ENCODE peak calls at places on chromosomes 7 and 10, in four cellular contexts. One of them, this sample, is unnamed.

GRCh38 chr10:71980181-71981023 is 16.2 kb downstream of the CHST3 start:
- DNase-seq in GM12878: no peak
- DNase-seq in K562: peak; percentile 76
- DNase-seq in suprapubic skin: no peak
- DNase-seq in this sample: no peak

GRCh38 chr10:131641231-131641630 is 259.6 kb upstream of the PPP2R2D start:
- DNase-seq in K562: no peak
- DNase-seq in suprapubic skin: no peak
- DNase-seq in GM12878: peak; percentile 72
- DNase-seq in this sample: no peak

GRCh38 chr10:3481000-3481335 is 304.0 kb downstream of the KLF6 start:
- DNase-seq in K562: no peak
- DNase-seq in suprapubic skin: no peak
- DNase-seq in GM12878: no peak
- DNase-seq in this sample: no peak

GRCh38 chr10:61998937-61999336 is 97.4 kb downstream of the ARID5B start:
- DNase-seq in GM12878: no peak
- DNase-seq in K562: no peak
- DNase-seq in suprapubic skin: no peak
- DNase-seq in this sample: no peak

GRCh38 chr10:4693967-4694366 is 132.0 kb upstream of the AKR1E2 start:
- DNase-seq in K562: no peak
- DNase-seq in GM12878: no peak
- DNase-seq in suprapubic skin: no peak
- DNase-seq in this sample: no peak

GRCh38 chr7:155338632-155339320 is 41.1 kb downstream of the INSIG1 start:
- DNase-seq in GM12878: no peak
- DNase-seq in suprapubic skin: no peak
- DNase-seq in K562: no peak
- DNase-seq in this sample: no peak

GRCh38 chr7:110388451-110388850 is 702.5 kb upstream of the LRRN3 start:
- DNase-seq in GM12878: no peak
- DNase-seq in K562: no peak
- DNase-seq in suprapubic skin: no peak
- DNase-seq in this sample: no peak

GRCh38 chr10:69145864-69146263 is 21.9 kb downstream of the VPS26A start:
- DNase-seq in K562: no peak
- DNase-seq in suprapubic skin: no peak
- DNase-seq in GM12878: no peak
- DNase-seq in this sample: no peak

GRCh38 chr10:81135851-81136250 is 598.1 kb downstream of the SH2D4B start:
- DNase-seq in GM12878: peak; percentile 46
- DNase-seq in K562: no peak
- DNase-seq in suprapubic skin: no peak
- DNase-seq in this sample: no peak

GRCh38 chr10:71326464-71326881 is 7.4 kb downstream of the SLC29A3 start:
- DNase-seq in GM12878: no peak
- DNase-seq in K562: no peak
- DNase-seq in suprapubic skin: no peak
- DNase-seq in this sample: peak; percentile 39

GRCh38 chr7:108455524-108455832 is 758 bp downstream of the NRCAM start:
- DNase-seq in GM12878: no peak
- DNase-seq in K562: no peak
- DNase-seq in suprapubic skin: no peak
- DNase-seq in this sample: no peak

GRCh38 chr7:29343379-29343778 is 148.8 kb downstream of the CHN2 start:
- DNase-seq in suprapubic skin: no peak
- DNase-seq in K562: no peak
- DNase-seq in GM12878: no peak
- DNase-seq in this sample: no peak

GRCh38 chr7:20466425-20467125 is 135.9 kb downstream of the ITGB8 start:
- DNase-seq in K562: no peak
- DNase-seq in GM12878: no peak
- DNase-seq in suprapubic skin: no peak
- DNase-seq in this sample: no peak

GRCh38 chr7:76133839-76134238 is 67.9 kb upstream of the SRRM3 start:
- DNase-seq in suprapubic skin: no peak
- DNase-seq in K562: no peak
- DNase-seq in GM12878: no peak
- DNase-seq in this sample: no peak

GRCh38 chr7:13641699-13642098 is 347.8 kb downstream of the ETV1 start:
- DNase-seq in suprapubic skin: no peak
- DNase-seq in K562: no peak
- DNase-seq in GM12878: no peak
- DNase-seq in this sample: no peak

GRCh38 chr10:65548046-65548445 is 1377.8 kb upstream of the LRRTM3 start:
- DNase-seq in GM12878: no peak
- DNase-seq in K562: no peak
- DNase-seq in suprapubic skin: no peak
- DNase-seq in this sample: no peak

GRCh38 chr10:28058746-28059145 is 59.9 kb upstream of the ODAD2 start:
- DNase-seq in suprapubic skin: no peak
- DNase-seq in K562: no peak
- DNase-seq in GM12878: no peak
- DNase-seq in this sample: no peak

GRCh38 chr7:26188291-26188999 is 12.1 kb downstream of the HNRNPA2B1 start:
- DNase-seq in K562: no peak
- DNase-seq in GM12878: no peak
- DNase-seq in suprapubic skin: no peak
- DNase-seq in this sample: no peak

GRCh38 chr10:104895541-104895940 is 254.5 kb downstream of the SORCS3 start:
- DNase-seq in K562: no peak
- DNase-seq in GM12878: no peak
- DNase-seq in suprapubic skin: no peak
- DNase-seq in this sample: no peak

GRCh38 chr7:47180268-47180826 is 401.6 kb downstream of the TNS3 start:
- DNase-seq in K562: peak; percentile 70
- DNase-seq in GM12878: no peak
- DNase-seq in suprapubic skin: no peak
- DNase-seq in this sample: peak; percentile 51

GRCh38 chr7:39952378-39952777 is 2.3 kb downstream of the CDK13 start:
- DNase-seq in GM12878: no peak
- DNase-seq in K562: no peak
- DNase-seq in suprapubic skin: no peak
- DNase-seq in this sample: no peak

GRCh38 chr10:69869291-69869841 is 67.7 kb downstream of the COL13A1 start:
- DNase-seq in K562: no peak
- DNase-seq in GM12878: no peak
- DNase-seq in suprapubic skin: no peak
- DNase-seq in this sample: peak; percentile 79

GRCh38 chr10:60336901-60337630 is 52.6 kb downstream of the ANK3 start:
- DNase-seq in K562: no peak
- DNase-seq in suprapubic skin: no peak
- DNase-seq in GM12878: no peak
- DNase-seq in this sample: no peak

GRCh38 chr10:91549296-91549695 is 83.6 kb downstream of the PPP1R3C start:
- DNase-seq in GM12878: no peak
- DNase-seq in suprapubic skin: no peak
- DNase-seq in K562: no peak
- DNase-seq in this sample: no peak

GRCh38 chr10:13589316-13589715 is 2.6 kb downstream of the PRPF18 start:
- DNase-seq in GM12878: no peak
- DNase-seq in suprapubic skin: no peak
- DNase-seq in K562: no peak
- DNase-seq in this sample: no peak

GRCh38 chr7:41134242-41134872 is 568.5 kb downstream of the INHBA start:
- DNase-seq in K562: no peak
- DNase-seq in suprapubic skin: no peak
- DNase-seq in GM12878: peak; percentile 64
- DNase-seq in this sample: no peak

GRCh38 chr7:76428868-76429805 is 4.4 kb downstream of the ZP3 start:
- DNase-seq in suprapubic skin: peak; percentile 55
- DNase-seq in K562: peak; percentile 41
- DNase-seq in GM12878: no peak
- DNase-seq in this sample: no peak

GRCh38 chr10:68423522-68423921 is 16.4 kb upstream of the RUFY2 start:
- DNase-seq in K562: no peak
- DNase-seq in suprapubic skin: no peak
- DNase-seq in GM12878: no peak
- DNase-seq in this sample: no peak

GRCh38 chr7:101754432-101755159 is 62.8 kb upstream of the CUX1 start:
- DNase-seq in suprapubic skin: no peak
- DNase-seq in K562: no peak
- DNase-seq in GM12878: no peak
- DNase-seq in this sample: no peak

GRCh38 chr10:49323896-49324270 is 24.9 kb downstream of the C10orf71 start:
- DNase-seq in suprapubic skin: no peak
- DNase-seq in GM12878: no peak
- DNase-seq in K562: no peak
- DNase-seq in this sample: no peak

GRCh38 chr10:5946786-5947185 is 30.6 kb downstream of the IL15RA start:
- DNase-seq in GM12878: no peak
- DNase-seq in suprapubic skin: no peak
- DNase-seq in K562: no peak
- DNase-seq in this sample: no peak

GRCh38 chr10:5947471-5948207 is 29.7 kb downstream of the IL15RA start:
- DNase-seq in GM12878: no peak
- DNase-seq in K562: no peak
- DNase-seq in suprapubic skin: no peak
- DNase-seq in this sample: no peak

GRCh38 chr10:5944389-5945202 is 32.7 kb downstream of the IL15RA start:
- DNase-seq in suprapubic skin: peak; percentile 93
- DNase-seq in K562: no peak
- DNase-seq in GM12878: no peak
- DNase-seq in this sample: peak; percentile 78

GRCh38 chr10:5945203-5945534 is 32.2 kb downstream of the IL15RA start:
- DNase-seq in K562: no peak
- DNase-seq in GM12878: no peak
- DNase-seq in suprapubic skin: no peak
- DNase-seq in this sample: no peak

DNA sequence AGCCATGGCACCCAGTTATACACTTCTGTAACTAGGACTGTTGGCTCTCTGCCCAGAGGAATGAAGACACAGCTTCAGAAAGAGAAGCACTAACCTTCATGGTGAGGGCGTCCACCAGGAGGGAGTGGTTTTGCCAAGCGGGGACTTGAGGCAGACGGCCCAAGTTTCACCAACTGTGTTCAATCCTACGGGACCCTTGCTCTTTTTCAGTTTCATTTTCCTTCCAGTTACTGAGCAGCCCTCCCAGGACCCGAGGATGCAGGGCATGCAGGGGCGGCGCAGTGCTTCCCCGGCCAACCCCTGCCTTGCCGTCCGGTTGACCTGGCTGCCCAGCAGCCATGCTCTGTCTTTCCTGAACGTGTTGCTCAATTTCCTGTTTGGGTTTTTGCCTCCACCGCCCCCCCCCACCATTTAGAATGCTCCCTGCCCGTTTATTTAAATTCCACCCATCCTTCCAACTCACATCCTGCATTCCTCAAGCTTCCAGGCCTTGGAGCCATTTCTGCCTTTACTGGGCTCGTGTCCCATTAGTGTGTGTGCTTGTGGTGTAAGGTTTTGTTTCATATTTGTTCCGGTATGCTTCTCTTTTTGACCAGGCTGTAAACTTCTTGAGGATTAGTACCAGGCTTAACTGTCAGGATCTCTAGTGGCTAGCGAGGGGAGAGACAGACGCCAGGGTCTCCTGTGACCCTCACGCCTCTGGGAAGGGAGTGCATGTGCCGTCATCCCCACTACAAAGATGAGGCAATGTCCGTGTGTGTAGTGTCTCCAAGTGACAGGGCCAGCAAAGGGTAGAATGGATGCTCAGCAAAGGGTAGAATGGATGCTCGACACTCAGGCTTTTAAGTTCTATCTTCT is 31.6 kb downstream of the IL15RA start:
- DNase-seq in suprapubic skin: peak; percentile 83
- DNase-seq in K562: no peak
- DNase-seq in GM12878: no peak
- DNase-seq in this sample: peak; percentile 43
- TF ChIP-seq POLR2A in suprapubic skin: no peak
- TF ChIP-seq POLR2A in K562: no peak
- TF ChIP-seq POLR2A in GM12878: peak; percentile 26
- TF ChIP-seq POLR2A in this sample: peak; percentile 20

GRCh38 chr7:152513861-152514770 is 78.3 kb upstream of the KMT2C start:
- DNase-seq in suprapubic skin: no peak
- DNase-seq in K562: no peak
- DNase-seq in GM12878: no peak
- DNase-seq in this sample: no peak
- TF ChIP-seq POLR2AphosphoS5 in suprapubic skin: no peak
- TF ChIP-seq POLR2AphosphoS5 in K562: no peak
- TF ChIP-seq POLR2AphosphoS5 in GM12878: no peak
- TF ChIP-seq POLR2AphosphoS5 in this sample: no peak

DNA sequence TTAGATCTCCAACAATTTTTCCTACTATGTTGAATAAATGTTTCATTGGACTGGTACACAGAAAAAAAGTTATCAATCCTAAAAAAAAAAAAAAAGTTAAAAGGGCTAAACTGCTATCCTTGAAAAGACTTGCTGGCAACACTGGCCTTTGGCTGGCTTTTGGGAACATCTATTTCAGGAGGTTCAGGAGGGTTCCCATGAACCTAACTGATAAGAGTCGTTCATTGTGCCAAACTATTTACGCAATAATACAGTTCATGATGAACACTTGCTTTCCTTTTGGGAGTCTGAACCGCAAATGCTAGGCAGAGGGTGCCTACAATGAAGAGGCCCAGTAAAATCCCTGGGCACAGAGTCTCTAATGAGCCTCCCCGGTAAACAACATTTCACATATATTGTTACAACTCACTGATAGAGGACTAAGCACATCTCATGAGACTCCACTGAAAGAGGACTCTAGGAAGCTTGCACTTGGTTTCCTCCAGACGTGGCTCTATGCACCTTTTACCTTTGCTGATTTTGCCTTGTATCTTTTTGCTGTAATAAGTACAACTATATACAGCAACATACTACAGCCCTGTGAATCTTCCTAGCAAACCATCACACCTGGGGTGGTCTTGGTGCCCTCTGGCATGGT is 45.0 kb downstream of the ZFAND4 start:
- DNase-seq in K562: no peak
- DNase-seq in GM12878: no peak
- DNase-seq in suprapubic skin: no peak
- DNase-seq in this sample: no peak
- TF ChIP-seq POLR2A in K562: no peak
- TF ChIP-seq POLR2A in GM12878: no peak
- TF ChIP-seq POLR2A in suprapubic skin: no peak
- TF ChIP-seq POLR2A in this sample: no peak

GRCh38 chr10:37737336-37737735 is 120.1 kb downstream of the ZNF248 start:
- DNase-seq in GM12878: no peak
- DNase-seq in suprapubic skin: no peak
- DNase-seq in K562: no peak
- DNase-seq in this sample: no peak
- TF ChIP-seq POLR2AphosphoS5 in GM12878: no peak
- TF ChIP-seq POLR2AphosphoS5 in suprapubic skin: no peak
- TF ChIP-seq POLR2AphosphoS5 in K562: no peak
- TF ChIP-seq POLR2AphosphoS5 in this sample: no peak

This sample was measured in transverse colon.